ENCODE peak calls at places on chromosomes 4 and X, in five cellular contexts. S is lung; J is NCI-H1105; R is activated naive CD4-positive, alpha-beta T cell treated with anti-CD3 and anti-CD28 coated beads for 36 hours; E is activated CD8-positive, alpha-beta memory T cell treated with anti-CD3 and anti-CD28 coated beads, Interleukin-2, amount 50 U/mL, for 48 hours. A is an unnamed sample.

GRCh38 chrX:30690330-30690729 is 37.1 kb downstream of the GK start:
- DNase-seq in S (no peak), J (no peak), R (no peak), E (no peak), A (no peak)

GRCh38 chr4:40046311-40046980 is 10.2 kb upstream of the N4BP2 start:
- DNase-seq in S (peak), J (no peak), R (peak), E (no peak), A (no peak)

GRCh38 chr4:24895461-24895860 is 17.4 kb downstream of the CCDC149 start:
- DNase-seq in S (no peak), J (no peak), R (no peak), E (no peak), A (no peak)

GRCh38 chr4:127788517-127788916 is 6.4 kb downstream of the HSPA4L start:
- DNase-seq in S (no peak), J (no peak), R (no peak), E (no peak), A (no peak)

GRCh38 chr4:128440923-128441322 is 153.3 kb upstream of the PGRMC2 start:
- DNase-seq in S (no peak), J (no peak), R (no peak), E (no peak), A (no peak)

GRCh38 chr4:7971881-7972500 is 32.3 kb upstream of the AFAP1 start:
- DNase-seq in S (no peak), J (no peak), R (peak), E (no peak), A (no peak)

GRCh38 chrX:63506320-63506719 is 155.2 kb upstream of the SPIN4 start:
- DNase-seq in S (no peak), J (no peak), R (no peak), E (no peak), A (no peak)

GRCh38 chr4:152165146-152165545 is 370.7 kb downstream of the FBXW7 start:
- DNase-seq in S (no peak), J (no peak), R (no peak), E (no peak), A (no peak)

GRCh38 chr4:24979554-24979953 is 51.2 kb downstream of the LGI2 start:
- DNase-seq in S (peak), J (no peak), R (no peak), E (no peak), A (no peak)

GRCh38 chr4:128286474-128287158 is 997 bp downstream of the PGRMC2 start:
- DNase-seq in S (no peak), J (no peak), R (peak), E (no peak), A (no peak)

GRCh38 chrX:49266536-49267445 is 2.3 kb upstream of the FOXP3 start:
- DNase-seq in S (no peak), J (no peak), R (no peak), E (no peak), A (no peak)

GRCh38 chrX:155766321-155766720 is 114.8 kb upstream of the VAMP7 start:
- DNase-seq in S (no peak), J (no peak), R (no peak), E (no peak), A (no peak)

GRCh38 chr4:118757761-118758213 is 72.6 kb downstream of the METTL14 start:
- DNase-seq in S (no peak), J (no peak), R (no peak), E (no peak), A (no peak)

GRCh38 chrX:120680090-120680489 is 50.2 kb upstream of the C1GALT1C1 start:
- DNase-seq in S (no peak), J (no peak), R (no peak), E (no peak), A (no peak)

GRCh38 chrX:12901486-12901885 is 4.9 kb upstream of the TLR8 start:
- DNase-seq in S (peak), J (peak), R (peak), E (peak), A (no peak)

GRCh38 chrX:5458300-5458699 is 770.4 kb downstream of the NLGN4X start:
- DNase-seq in S (no peak), J (no peak), R (no peak), E (no peak), A (no peak)

GRCh38 chrX:114075073-114075673 is 508.7 kb upstream of the HTR2C start:
- DNase-seq in S (no peak), J (no peak), R (no peak), E (no peak), A (no peak)

GRCh38 chr4:168551945-168552695 is 55.3 kb downstream of the PALLD start:
- DNase-seq in S (no peak), J (no peak), R (peak), E (no peak), A (no peak)

GRCh38 chr4:134650461-134650860 is 448.9 kb upstream of the PABPC4L start:
- DNase-seq in S (no peak), J (no peak), R (no peak), E (no peak), A (no peak)

GRCh38 chr4:8769645-8770517 is 101.8 kb downstream of the HMX1 start:
- DNase-seq in S (no peak), J (no peak), R (no peak), E (no peak), A (no peak)

GRCh38 chr4:126533176-126533575 is 1099.6 kb upstream of the INTU start:
- DNase-seq in S (no peak), J (no peak), R (no peak), E (no peak), A (no peak)

GRCh38 chr4:24598025-24598424 is 13.7 kb upstream of the DHX15 start:
- DNase-seq in S (peak), J (no peak), R (no peak), E (no peak), A (no peak)

GRCh38 chr4:25131925-25132324 is 28.3 kb downstream of the SEPSECS start:
- DNase-seq in S (no peak), J (no peak), R (no peak), E (no peak), A (no peak)

GRCh38 chr4:43990968-43991367 is 457.6 kb downstream of the KCTD8 start:
- DNase-seq in S (no peak), J (no peak), R (no peak), E (no peak), A (no peak)

GRCh38 chrX:19514791-19515614 is at the start of gene MAP3K15:
- DNase-seq in S (peak), J (no peak), R (peak), E (peak), A (no peak)